ENCODE peak calls at places on chromosomes 12 and 14, in six cellular contexts. One of them, this sample, is unnamed.

GRCh38 chr14:20873370-20874177 is 17.6 kb upstream of the RNASE3 start:
- DNase-seq in AG10803: peak
- DNase-seq in epithelial cell of esophagus: peak
- DNase-seq in neural crest cell: peak
- DNase-seq in A549: peak
- DNase-seq in heart left ventricle: peak
- DNase-seq in this sample: peak

GRCh38 chr12:85920324-85920947 is 46.3 kb downstream of the NTS start:
- DNase-seq in A549: no peak
- DNase-seq in heart left ventricle: no peak
- DNase-seq in AG10803: peak
- DNase-seq in neural crest cell: no peak
- DNase-seq in epithelial cell of esophagus: peak
- DNase-seq in this sample: no peak

GRCh38 chr14:92960706-92961566 is 38.0 kb downstream of the CHGA start:
- DNase-seq in A549: peak
- DNase-seq in neural crest cell: no peak
- DNase-seq in AG10803: peak
- DNase-seq in heart left ventricle: no peak
- DNase-seq in epithelial cell of esophagus: peak
- DNase-seq in this sample: no peak

GRCh38 chr14:55898938-55899337 is 219.3 kb upstream of the PELI2 start:
- DNase-seq in AG10803: no peak
- DNase-seq in A549: no peak
- DNase-seq in neural crest cell: no peak
- DNase-seq in heart left ventricle: no peak
- DNase-seq in epithelial cell of esophagus: no peak
- DNase-seq in this sample: no peak

GRCh38 chr12:65335021-65335714 is 56.7 kb downstream of the MSRB3 start:
- DNase-seq in epithelial cell of esophagus: peak
- DNase-seq in neural crest cell: no peak
- DNase-seq in heart left ventricle: peak
- DNase-seq in A549: peak
- DNase-seq in AG10803: peak
- DNase-seq in this sample: no peak

GRCh38 chr12:10196210-10196609 is 16.5 kb upstream of the GABARAPL1 start:
- DNase-seq in epithelial cell of esophagus: no peak
- DNase-seq in A549: no peak
- DNase-seq in AG10803: no peak
- DNase-seq in neural crest cell: no peak
- DNase-seq in heart left ventricle: no peak
- DNase-seq in this sample: no peak

GRCh38 chr14:79483472-79483871 is 727.8 kb downstream of the DIO2 start:
- DNase-seq in A549: no peak
- DNase-seq in neural crest cell: no peak
- DNase-seq in epithelial cell of esophagus: peak
- DNase-seq in AG10803: peak
- DNase-seq in heart left ventricle: no peak
- DNase-seq in this sample: no peak

GRCh38 chr12:57631566-57632368 is 1.2 kb downstream of the B4GALNT1 start:
- DNase-seq in epithelial cell of esophagus: no peak
- DNase-seq in AG10803: no peak
- DNase-seq in neural crest cell: peak
- DNase-seq in heart left ventricle: peak
- DNase-seq in A549: no peak
- DNase-seq in this sample: no peak

GRCh38 chr12:78181544-78182162 is 351.0 kb downstream of the NAV3 start:
- DNase-seq in epithelial cell of esophagus: peak
- DNase-seq in AG10803: peak
- DNase-seq in A549: peak
- DNase-seq in heart left ventricle: no peak
- DNase-seq in neural crest cell: peak
- DNase-seq in this sample: no peak

DNA sequence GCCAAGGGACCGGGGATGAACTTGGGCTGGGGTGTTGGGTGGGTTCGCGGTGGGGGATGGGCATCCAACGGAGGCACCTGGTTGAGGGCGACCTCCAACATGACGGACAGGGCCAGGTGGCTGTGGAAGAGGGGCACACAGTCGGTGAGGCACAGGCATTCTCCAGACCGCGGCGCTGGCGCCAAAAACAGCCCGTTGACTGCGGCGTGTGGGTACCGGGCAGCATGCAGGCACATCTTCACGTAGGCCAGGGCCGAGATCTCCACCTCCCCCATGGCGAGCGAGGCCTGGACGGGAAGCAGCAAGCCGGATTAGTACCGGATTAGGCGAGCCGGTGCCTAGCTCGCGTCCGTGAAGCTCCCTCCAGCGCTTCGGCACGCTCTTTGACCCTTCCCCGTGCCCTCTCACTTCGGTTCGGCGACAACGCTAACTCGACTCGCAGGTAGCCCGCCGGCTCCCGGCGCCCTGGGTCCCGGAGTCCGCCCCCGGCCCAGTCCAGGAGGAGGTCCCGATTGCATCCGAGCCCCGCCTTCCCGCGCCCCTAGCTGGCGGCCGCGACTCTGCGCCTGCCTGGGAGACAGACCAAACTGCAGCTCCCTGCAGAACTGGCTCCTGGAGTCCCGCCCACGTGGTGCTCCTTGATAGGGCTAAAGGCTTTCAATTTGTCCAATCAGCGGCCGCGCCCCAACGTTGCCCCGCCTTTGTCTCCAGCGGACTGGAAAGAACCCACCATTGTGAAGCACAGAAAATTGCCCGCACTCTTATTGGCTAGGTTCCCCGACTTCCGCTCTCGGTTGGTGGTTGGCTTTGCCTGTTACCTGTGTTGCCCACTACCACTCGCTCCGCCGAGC is at the start of gene EMC9:
- DNase-seq in epithelial cell of esophagus: peak
- DNase-seq in AG10803: peak
- DNase-seq in heart left ventricle: peak
- DNase-seq in A549: peak
- DNase-seq in neural crest cell: peak
- DNase-seq in this sample: peak
- TF ChIP-seq CTCF in epithelial cell of esophagus: peak
- TF ChIP-seq CTCF in AG10803: peak
- TF ChIP-seq CTCF in heart left ventricle: peak
- TF ChIP-seq CTCF in A549: no peak
- TF ChIP-seq CTCF in neural crest cell: peak
- TF ChIP-seq CTCF in this sample: peak

DNA sequence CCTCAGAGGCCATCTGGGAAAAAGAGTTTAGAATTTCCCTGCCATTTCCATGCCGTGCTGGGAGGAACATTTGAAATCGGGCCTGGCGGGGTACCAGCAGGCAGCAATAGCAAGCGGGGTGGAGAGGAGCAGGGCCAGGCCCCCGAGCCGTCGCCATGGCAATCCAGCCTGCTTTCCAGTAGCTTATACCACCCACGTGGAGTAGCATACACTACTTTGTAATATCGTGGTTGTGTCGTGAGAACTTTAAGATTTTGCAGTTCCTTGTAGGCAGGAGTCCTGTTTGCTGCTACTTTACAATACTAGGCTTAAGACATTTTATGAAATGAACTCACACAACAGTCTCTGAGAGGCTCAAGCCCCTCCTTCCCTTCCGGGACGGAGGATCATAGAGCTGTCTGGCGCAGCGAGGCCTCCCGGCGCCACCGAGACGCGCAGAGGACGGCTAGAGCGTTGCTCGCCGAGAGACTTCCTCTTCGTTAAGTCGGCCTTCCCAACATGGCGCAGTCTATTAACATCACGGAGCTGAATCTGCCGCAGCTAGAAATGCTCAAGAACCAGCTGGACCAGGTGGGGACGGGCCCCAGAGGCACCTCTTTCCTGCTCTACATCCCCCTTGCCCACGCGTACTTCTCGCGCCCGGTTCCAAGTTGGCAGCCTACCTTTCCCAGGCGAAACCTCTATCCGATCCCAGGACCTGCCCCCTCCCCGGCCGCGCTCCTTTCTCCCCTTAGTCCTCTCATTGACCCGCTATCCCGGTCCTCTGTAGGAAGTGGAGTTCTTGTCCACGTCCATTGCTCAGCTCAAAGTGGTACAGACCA is at the start of gene PFDN5:
- DNase-seq in A549: peak
- DNase-seq in AG10803: peak
- DNase-seq in epithelial cell of esophagus: peak
- DNase-seq in heart left ventricle: peak
- DNase-seq in neural crest cell: peak
- DNase-seq in this sample: peak
- TF ChIP-seq CTCF in A549: no peak
- TF ChIP-seq CTCF in AG10803: peak
- TF ChIP-seq CTCF in epithelial cell of esophagus: peak
- TF ChIP-seq CTCF in heart left ventricle: no peak
- TF ChIP-seq CTCF in neural crest cell: no peak
- TF ChIP-seq CTCF in this sample: no peak

GRCh38 chr12:6614513-6615177 is 7.5 kb upstream of the CHD4 start:
- DNase-seq in epithelial cell of esophagus: peak
- DNase-seq in AG10803: no peak
- DNase-seq in neural crest cell: no peak
- DNase-seq in heart left ventricle: no peak
- DNase-seq in A549: peak
- DNase-seq in this sample: no peak
- TF ChIP-seq CTCF in epithelial cell of esophagus: peak
- TF ChIP-seq CTCF in AG10803: no peak
- TF ChIP-seq CTCF in neural crest cell: no peak
- TF ChIP-seq CTCF in heart left ventricle: no peak
- TF ChIP-seq CTCF in A549: no peak
- TF ChIP-seq CTCF in this sample: no peak

GRCh38 chr12:90695415-90695814 is 259.6 kb downstream of the CCER1 start:
- DNase-seq in A549: no peak
- DNase-seq in epithelial cell of esophagus: peak
- DNase-seq in AG10803: no peak
- DNase-seq in heart left ventricle: no peak
- DNase-seq in neural crest cell: no peak
- DNase-seq in this sample: no peak
- TF ChIP-seq CTCF in A549: no peak
- TF ChIP-seq CTCF in epithelial cell of esophagus: peak
- TF ChIP-seq CTCF in AG10803: no peak
- TF ChIP-seq CTCF in heart left ventricle: no peak
- TF ChIP-seq CTCF in neural crest cell: peak
- TF ChIP-seq CTCF in this sample: no peak

DNA sequence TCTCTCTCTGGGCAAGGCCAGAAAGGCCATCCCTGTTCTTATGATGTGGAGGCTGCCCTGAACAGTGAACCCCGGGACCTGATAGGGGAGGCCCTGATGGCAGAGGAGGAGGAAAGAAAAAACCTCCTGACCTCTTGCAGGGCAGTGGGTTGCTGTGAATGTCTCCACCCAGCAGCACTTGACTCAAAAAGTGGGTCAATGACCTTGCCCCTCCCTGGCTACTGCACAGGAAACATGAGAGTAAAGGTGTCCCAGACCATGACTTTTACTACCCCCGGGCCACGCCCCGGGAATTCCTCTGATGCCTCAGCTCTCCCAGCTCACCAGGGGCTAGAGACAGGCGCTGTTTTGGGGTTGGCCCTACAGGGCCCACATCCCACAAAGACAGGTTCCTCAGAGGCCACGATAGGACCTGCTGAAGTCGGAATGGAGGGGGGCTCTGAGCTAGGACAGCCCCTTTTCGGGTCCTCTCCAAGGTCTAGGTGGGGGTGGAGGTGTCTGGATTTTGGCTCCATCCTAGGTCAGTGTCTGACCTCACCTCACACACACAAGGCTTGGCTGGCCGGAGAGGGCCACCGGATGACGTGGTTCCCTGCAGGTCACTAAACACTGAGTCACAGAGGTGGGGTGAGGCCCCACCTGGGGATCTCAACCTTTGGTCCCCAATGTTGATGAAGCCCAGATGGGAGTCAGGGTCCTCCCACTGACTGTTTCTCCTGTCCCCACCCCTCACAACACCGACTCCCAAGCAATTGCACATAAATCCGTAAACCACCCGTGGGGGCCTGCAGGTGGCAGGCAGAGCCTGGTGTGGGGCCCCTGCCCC is 1.6 kb downstream of the RHOF start:
- DNase-seq in heart left ventricle: no peak
- DNase-seq in A549: no peak
- DNase-seq in epithelial cell of esophagus: no peak
- DNase-seq in neural crest cell: no peak
- DNase-seq in AG10803: no peak
- DNase-seq in this sample: no peak
- TF ChIP-seq CTCF in heart left ventricle: no peak
- TF ChIP-seq CTCF in A549: no peak
- TF ChIP-seq CTCF in epithelial cell of esophagus: no peak
- TF ChIP-seq CTCF in neural crest cell: no peak
- TF ChIP-seq CTCF in AG10803: no peak
- TF ChIP-seq CTCF in this sample: no peak

GRCh38 chr14:64951291-64951690 is 8.7 kb upstream of the GPX2 start:
- DNase-seq in neural crest cell: no peak
- DNase-seq in heart left ventricle: no peak
- DNase-seq in A549: no peak
- DNase-seq in AG10803: no peak
- DNase-seq in epithelial cell of esophagus: no peak
- DNase-seq in this sample: no peak

GRCh38 chr14:64951724-64952123 is 9.2 kb upstream of the GPX2 start:
- DNase-seq in neural crest cell: no peak
- DNase-seq in A549: no peak
- DNase-seq in epithelial cell of esophagus: no peak
- DNase-seq in heart left ventricle: peak
- DNase-seq in AG10803: no peak
- DNase-seq in this sample: no peak

GRCh38 chr14:64953661-64954060 is 11.1 kb upstream of the GPX2 start:
- DNase-seq in A549: no peak
- DNase-seq in AG10803: no peak
- DNase-seq in epithelial cell of esophagus: no peak
- DNase-seq in neural crest cell: no peak
- DNase-seq in heart left ventricle: no peak
- DNase-seq in this sample: no peak

GRCh38 chr14:64953310-64953654 is 10.7 kb upstream of the GPX2 start:
- DNase-seq in epithelial cell of esophagus: no peak
- DNase-seq in neural crest cell: no peak
- DNase-seq in A549: no peak
- DNase-seq in AG10803: no peak
- DNase-seq in heart left ventricle: no peak
- DNase-seq in this sample: no peak

DNA sequence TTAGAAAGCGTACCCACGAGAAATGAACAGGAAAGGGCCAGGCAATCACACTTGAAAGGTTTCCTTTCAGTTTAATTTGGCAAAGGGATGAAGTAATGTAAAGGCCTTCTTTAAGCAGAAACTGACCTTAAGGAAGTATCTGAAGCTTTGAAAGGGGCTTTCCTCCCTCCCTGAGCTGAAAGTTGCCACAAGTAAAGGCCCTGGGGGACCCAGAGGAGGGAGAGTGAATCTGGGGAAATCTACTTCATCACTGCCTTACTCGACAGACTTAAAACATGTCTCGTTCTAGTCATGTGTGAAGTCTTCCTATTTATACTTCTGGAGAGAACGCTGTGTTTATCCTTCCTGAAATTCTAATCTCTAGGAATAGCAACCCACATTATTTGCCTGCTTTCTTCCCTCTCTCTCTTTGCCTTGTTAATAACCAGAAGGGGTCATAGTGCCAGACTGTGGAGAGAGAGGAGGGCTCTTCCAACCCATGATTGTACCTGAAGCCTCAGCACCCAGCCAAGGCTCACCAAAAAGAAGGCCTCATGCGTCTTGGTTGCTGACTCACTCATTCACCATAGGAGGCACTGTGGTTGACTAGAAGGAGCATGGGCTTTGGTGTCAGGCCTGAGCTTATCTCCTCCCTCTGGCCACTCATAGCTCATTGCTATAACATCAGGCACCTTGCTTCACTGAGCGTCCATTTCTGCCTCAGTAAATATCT is 10.2 kb upstream of the GPX2 start:
- DNase-seq in AG10803: no peak
- DNase-seq in A549: no peak
- DNase-seq in epithelial cell of esophagus: no peak
- DNase-seq in neural crest cell: no peak
- DNase-seq in heart left ventricle: no peak
- DNase-seq in this sample: no peak
- TF ChIP-seq CTCF in AG10803: peak
- TF ChIP-seq CTCF in A549: no peak
- TF ChIP-seq CTCF in epithelial cell of esophagus: no peak
- TF ChIP-seq CTCF in neural crest cell: no peak
- TF ChIP-seq CTCF in heart left ventricle: no peak
- TF ChIP-seq CTCF in this sample: no peak

GRCh38 chr12:128671528-128672042 is 152.2 kb downstream of the SLC15A4 start:
- DNase-seq in epithelial cell of esophagus: no peak
- DNase-seq in heart left ventricle: no peak
- DNase-seq in neural crest cell: no peak
- DNase-seq in A549: no peak
- DNase-seq in AG10803: no peak
- DNase-seq in this sample: no peak
- TF ChIP-seq CTCF in epithelial cell of esophagus: no peak
- TF ChIP-seq CTCF in heart left ventricle: no peak
- TF ChIP-seq CTCF in neural crest cell: no peak
- TF ChIP-seq CTCF in A549: peak
- TF ChIP-seq CTCF in AG10803: no peak
- TF ChIP-seq CTCF in this sample: no peak

This sample was measured in CD14-positive monocyte.